ENCODE peak calls at places on chromosome 6, in nine cellular contexts. T is neural progenitor cell; I is progenitor cell of endocrine pancreas; U is activated T-cell treated with anti-CD3 and anti-CD28 coated beads, Interleukin-2, amount 50 U/mL, for 4 hours; B is left lobe of liver; E is ovary; L is fibroblast of pulmonary artery; Q is psoas muscle; D is uterus. H is an unnamed sample.

GRCh38 chr6:2818593-2818992 is 23.1 kb downstream of the SERPINB1 start:
- DNase-seq in I (no peak), E (no peak), B (no peak), Q (no peak), D (no peak), T (no peak), L (peak), U (no peak), H (no peak)

GRCh38 chr6:21101694-21102093 is 491.9 kb upstream of the SOX4 start:
- DNase-seq in E (no peak), I (no peak), T (no peak), Q (no peak), B (no peak), U (no peak), D (no peak), L (no peak), H (no peak)

GRCh38 chr6:46983007-46983411 is 59.1 kb downstream of the ADGRF1 start:
- DNase-seq in D (no peak), I (no peak), L (no peak), Q (no peak), T (peak), B (no peak), E (no peak), U (no peak), H (no peak)

GRCh38 chr6:100565439-100566104 is 100.9 kb upstream of the SIM1 start:
- DNase-seq in U (no peak), L (no peak), B (no peak), T (no peak), I (no peak), D (no peak), E (no peak), Q (no peak), H (no peak)

GRCh38 chr6:71123051-71123450 is 165.6 kb upstream of the OGFRL1 start:
- DNase-seq in U (no peak), D (no peak), B (no peak), I (no peak), L (peak), T (no peak), Q (no peak), E (no peak), H (no peak)

GRCh38 chr6:43070028-43070632 is 6.0 kb upstream of the PTK7 start:
- DNase-seq in Q (no peak), D (no peak), U (no peak), E (peak), I (no peak), L (peak), B (no peak), T (peak), H (no peak)

GRCh38 chr6:43242908-43243648 is at the start of gene TTBK1:
- DNase-seq in B (no peak), I (no peak), L (no peak), T (peak), D (no peak), Q (no peak), U (no peak), E (no peak), H (no peak)

GRCh38 chr6:128412680-128413079 is 107.7 kb downstream of the PTPRK start:
- DNase-seq in I (no peak), L (no peak), E (no peak), U (no peak), B (no peak), D (no peak), Q (no peak), T (no peak), H (no peak)

GRCh38 chr6:125781307-125781868 is 9.4 kb upstream of the NCOA7 start:
- DNase-seq in Q (no peak), D (no peak), L (peak), E (no peak), T (no peak), U (peak), B (no peak), I (no peak), H (no peak)

GRCh38 chr6:102766946-102767345 is 1373.4 kb downstream of the GRIK2 start:
- DNase-seq in I (no peak), T (no peak), D (no peak), U (no peak), E (no peak), B (no peak), L (peak), Q (no peak), H (no peak)

GRCh38 chr6:78611886-78612480 is 255.4 kb upstream of the IRAK1BP1 start:
- DNase-seq in I (no peak), E (no peak), U (no peak), T (peak), D (no peak), B (no peak), L (peak), Q (no peak), H (no peak)

GRCh38 chr6:6975395-6976111 is 132.2 kb upstream of the RREB1 start:
- DNase-seq in T (no peak), B (no peak), U (no peak), Q (peak), D (no peak), E (no peak), L (no peak), I (no peak), H (no peak)

GRCh38 chr6:148954934-148955915 is 208.4 kb downstream of the UST start:
- DNase-seq in U (no peak), E (no peak), T (no peak), I (no peak), D (no peak), B (no peak), L (peak), Q (no peak), H (no peak)

GRCh38 chr6:150001295-150001990 is 23.9 kb downstream of the RAET1L start:
- DNase-seq in Q (no peak), D (no peak), I (no peak), T (no peak), L (no peak), U (no peak), E (no peak), B (no peak), H (no peak)

GRCh38 chr6:40845588-40845987 is 193.4 kb downstream of the UNC5CL start:
- DNase-seq in L (peak), E (peak), T (peak), B (peak), I (peak), U (no peak), D (no peak), Q (no peak), H (peak)

GRCh38 chr6:89828988-89829590 is 591 bp upstream of the CASP8AP2 start:
- DNase-seq in B (no peak), L (no peak), E (peak), D (no peak), T (peak), I (no peak), U (no peak), Q (no peak), H (no peak)

GRCh38 chr6:142697912-142698311 is 247.1 kb downstream of the HIVEP2 start:
- DNase-seq in U (no peak), D (no peak), I (no peak), L (peak), B (no peak), Q (no peak), E (no peak), T (no peak), H (no peak)